ENCODE peak calls at places on chromosomes 12 and 14, in nine cellular contexts. T is tibial nerve, M is GM12878, S is sigmoid colon, D is suprapubic skin, B is A549, H is esophagus squamous epithelium, L is breast epithelium, U is stomach. O is an unnamed sample.

GRCh38 chr12:89225401-89225800 is 126.9 kb downstream of the DUSP6 start:
- DNase-seq in T (no peak), M (no peak), S (no peak), D (no peak), B (no peak), H (no peak), L (no peak), U (no peak), O (no peak)

GRCh38 chr14:38297681-38298080 is 41.8 kb upstream of the CLEC14A start:
- DNase-seq in T (no peak), M (no peak), S (no peak), D (no peak), B (no peak), H (no peak), L (no peak), U (no peak), O (no peak)

GRCh38 chr14:105343194-105343593 is 28.6 kb downstream of the PACS2 start:
- DNase-seq in T (no peak), M (no peak), S (no peak), D (no peak), B (no peak), H (no peak), L (no peak), U (no peak), O (no peak)

GRCh38 chr14:53525608-53526007 is 372.5 kb upstream of the DDHD1 start:
- DNase-seq in T (no peak), M (no peak), S (no peak), D (no peak), B (no peak), H (no peak), L (no peak), U (no peak), O (no peak)

GRCh38 chr12:57475271-57476161 is 4.2 kb downstream of the ARHGAP9 start:
- DNase-seq in T (no peak), M (no peak), S (peak), D (no peak), B (no peak), H (no peak), L (no peak), U (no peak), O (no peak)

GRCh38 chr12:132163911-132164288 is 19.6 kb downstream of the NOC4L start:
- DNase-seq in T (no peak), M (no peak), S (no peak), D (no peak), B (no peak), H (no peak), L (no peak), U (no peak), O (no peak)

GRCh38 chr12:78442454-78442801 is 422.1 kb upstream of the SYT1 start:
- DNase-seq in T (no peak), M (no peak), S (no peak), D (no peak), B (no peak), H (no peak), L (no peak), U (no peak), O (no peak)

GRCh38 chr12:22038734-22039133 is 7.3 kb upstream of the CMAS start:
- DNase-seq in T (no peak), M (no peak), S (no peak), D (no peak), B (no peak), H (no peak), L (no peak), U (no peak), O (no peak)

GRCh38 chr12:102504280-102504679 is 23.9 kb upstream of the IGF1 start:
- DNase-seq in T (no peak), M (no peak), S (no peak), D (no peak), B (no peak), H (no peak), L (no peak), U (no peak), O (no peak)

GRCh38 chr12:131060011-131060703 is 106.5 kb downstream of the ADGRD1 start:
- DNase-seq in T (peak), M (no peak), S (peak), D (peak), B (no peak), H (no peak), L (no peak), U (peak), O (no peak)

GRCh38 chr12:106644335-106645073 is 61.7 kb downstream of the RFX4 start:
- DNase-seq in T (peak), M (no peak), S (no peak), D (no peak), B (no peak), H (no peak), L (no peak), U (no peak), O (no peak)

GRCh38 chr12:58818546-58818945 is 101.8 kb downstream of the LRIG3 start:
- DNase-seq in T (no peak), M (no peak), S (no peak), D (no peak), B (no peak), H (no peak), L (no peak), U (no peak), O (no peak)

GRCh38 chr14:90460136-90460535 is 63.3 kb downstream of the CALM1 start:
- DNase-seq in T (no peak), M (no peak), S (no peak), D (no peak), B (no peak), H (no peak), L (no peak), U (no peak), O (no peak)

GRCh38 chr12:130874696-130875095 is 2.8 kb downstream of the RAN start:
- DNase-seq in T (no peak), M (no peak), S (no peak), D (no peak), B (no peak), H (no peak), L (no peak), U (no peak), O (no peak)

GRCh38 chr14:68891851-68892660 is 87.0 kb downstream of the ACTN1 start:
- DNase-seq in T (no peak), M (no peak), S (peak), D (peak), B (no peak), H (no peak), L (peak), U (no peak), O (no peak)

GRCh38 chr14:91968280-91968679 is 20.8 kb upstream of the FBLN5 start:
- DNase-seq in T (no peak), M (no peak), S (no peak), D (no peak), B (no peak), H (no peak), L (no peak), U (no peak), O (no peak)

GRCh38 chr14:65011559-65011958 is 24.9 kb downstream of the FNTB start:
- DNase-seq in T (no peak), M (no peak), S (no peak), D (no peak), B (no peak), H (no peak), L (no peak), U (no peak), O (no peak)

GRCh38 chr14:81767266-81767987 is 233.8 kb upstream of the SEL1L start:
- DNase-seq in T (no peak), M (no peak), S (no peak), D (no peak), B (no peak), H (no peak), L (no peak), U (no peak), O (no peak)

GRCh38 chr12:128402481-128402880 is 135.5 kb downstream of the TMEM132C start:
- DNase-seq in T (no peak), M (no peak), S (no peak), D (no peak), B (no peak), H (no peak), L (no peak), U (no peak), O (no peak)

GRCh38 chr12:3168775-3169221 is 91.6 kb downstream of the TSPAN9 start:
- DNase-seq in T (no peak), M (no peak), S (no peak), D (no peak), B (peak), H (no peak), L (peak), U (no peak), O (no peak)

GRCh38 chr12:31325524-31325875 is 450 bp downstream of the SINHCAF start:
- DNase-seq in T (peak), M (no peak), S (no peak), D (peak), B (no peak), H (no peak), L (no peak), U (peak), O (no peak)

GRCh38 chr12:31324116-31324844 is 1.7 kb downstream of the SINHCAF start:
- DNase-seq in T (peak), M (no peak), S (peak), D (peak), B (peak), H (peak), L (peak), U (peak), O (peak)

GRCh38 chr12:31325877-31326631 is at the start of gene SINHCAF:
- DNase-seq in T (peak), M (peak), S (peak), D (peak), B (peak), H (peak), L (peak), U (peak), O (peak)

GRCh38 chr12:31323466-31324115 is 2.4 kb downstream of the SINHCAF start:
- DNase-seq in T (no peak), M (no peak), S (peak), D (peak), B (peak), H (no peak), L (peak), U (peak), O (no peak)

DNA sequence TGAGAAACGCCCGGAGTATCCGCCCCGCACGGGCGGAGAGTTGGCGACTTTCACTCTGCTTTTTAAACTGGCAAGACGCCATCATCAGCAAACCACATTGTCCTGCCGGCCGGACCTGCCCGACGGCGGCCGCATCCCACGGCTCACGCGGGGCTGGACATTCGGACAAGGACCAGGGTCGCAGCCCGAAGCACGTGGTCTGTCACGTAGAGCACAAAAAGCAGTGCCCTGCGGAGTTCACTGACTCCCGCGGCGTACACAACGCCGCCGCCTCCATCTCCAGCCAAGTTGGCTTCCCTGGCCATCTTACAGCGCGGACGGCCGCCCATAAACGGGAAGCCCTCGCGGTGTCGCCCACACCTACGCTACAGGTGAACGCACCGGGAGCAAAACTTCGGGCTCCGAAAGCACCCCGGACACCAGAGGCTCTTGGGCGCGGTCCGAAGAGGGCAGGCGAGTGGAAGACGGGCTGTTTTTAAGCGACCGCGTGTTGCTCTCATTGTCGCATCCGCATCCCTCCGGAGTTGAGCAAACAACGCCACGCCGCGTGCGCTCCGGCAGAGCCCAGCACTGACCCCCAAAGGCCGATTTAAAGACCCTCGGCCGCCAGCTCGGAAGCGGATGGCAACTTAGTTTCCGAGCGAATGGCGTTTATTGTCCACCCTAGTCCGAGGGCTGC is 966 bp downstream of the SINHCAF start:
- DNase-seq in T (no peak), M (no peak), S (peak), D (peak), B (peak), H (no peak), L (peak), U (peak), O (peak)
- TF ChIP-seq POLR2A in T (no peak), M (peak), S (no peak), D (no peak), B (no peak), H (no peak), L (no peak), U (no peak), O (peak)

DNA sequence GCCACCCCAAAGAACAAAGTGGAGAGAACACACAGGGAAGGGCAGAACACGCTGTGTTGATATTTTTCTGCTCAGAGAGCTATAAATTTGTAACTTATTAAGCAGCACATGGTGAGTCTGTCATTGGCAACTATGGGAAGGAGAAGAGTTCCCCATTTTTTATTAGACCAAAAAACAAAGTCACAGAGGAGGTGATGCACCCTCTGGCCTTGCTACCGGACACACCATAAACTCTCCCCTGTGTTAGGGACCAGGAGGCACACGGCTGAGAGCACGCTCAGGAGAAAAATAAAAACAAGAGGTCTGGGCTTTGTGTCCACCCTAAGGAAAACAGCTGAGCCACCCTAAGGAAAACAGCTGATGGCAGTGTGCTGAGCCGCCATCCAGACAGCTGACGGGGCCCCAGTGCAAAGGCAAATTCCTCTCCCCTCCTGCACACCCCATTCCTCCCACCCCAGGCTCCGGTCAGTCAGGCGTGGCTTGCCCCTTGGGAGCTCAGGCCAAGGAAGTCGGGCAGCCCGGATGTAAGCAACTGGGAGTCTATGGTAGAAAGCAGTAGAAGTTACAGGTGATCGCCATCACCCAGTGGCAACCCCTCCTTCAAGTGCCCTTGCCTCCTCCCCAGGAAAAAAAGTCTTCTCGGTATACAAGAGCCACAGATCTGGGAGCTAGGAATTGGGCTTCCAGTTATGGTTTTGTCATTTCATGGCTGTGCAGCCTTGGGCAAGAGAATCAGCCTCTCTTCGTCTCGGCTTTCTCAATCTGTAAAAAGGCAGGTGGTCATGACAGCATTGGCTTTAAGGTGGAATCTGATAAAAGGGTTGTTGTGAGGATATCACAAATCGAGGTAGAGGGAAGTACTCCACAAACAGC is 2.4 kb downstream of the PXN start:
- DNase-seq in T (no peak), M (no peak), S (peak), D (no peak), B (no peak), H (no peak), L (no peak), U (no peak), O (no peak)
- TF ChIP-seq POLR2A in T (peak), M (no peak), S (no peak), D (no peak), B (no peak), H (no peak), L (no peak), U (no peak), O (no peak)

DNA sequence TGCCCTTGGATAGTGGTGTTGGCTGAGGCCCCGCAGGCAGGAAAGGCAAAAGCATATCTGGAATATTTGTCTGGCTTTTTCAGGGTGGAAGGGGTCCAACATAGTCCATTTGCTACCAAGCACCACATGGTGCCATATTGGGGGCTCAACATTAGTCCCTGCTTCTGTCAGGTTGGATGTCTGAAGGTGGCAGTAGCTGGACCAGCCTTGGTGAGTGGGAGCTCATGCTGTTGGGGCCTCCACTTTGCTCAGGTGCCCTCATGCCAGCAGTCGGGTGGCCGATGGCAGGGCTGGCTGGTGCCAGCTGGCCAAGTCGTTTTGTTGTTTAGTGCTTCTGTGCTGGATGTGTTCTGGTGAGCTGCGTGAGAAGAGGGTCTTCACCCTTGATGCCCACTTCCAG is 135.3 kb downstream of the PAPOLA start:
- DNase-seq in T (no peak), M (no peak), S (no peak), D (no peak), B (no peak), H (no peak), L (no peak), U (peak), O (no peak)
- TF ChIP-seq POLR2A in T (no peak), M (no peak), S (no peak), D (no peak), B (no peak), H (no peak), L (no peak), U (no peak), O (no peak)

GRCh38 chr12:52662093-52663006 is 10.3 kb upstream of the KRT2 start:
- DNase-seq in T (no peak), M (no peak), S (no peak), D (no peak), B (no peak), H (no peak), L (no peak), U (no peak), O (no peak)
- TF ChIP-seq POLR2A in T (no peak), M (no peak), S (no peak), D (no peak), B (no peak), H (no peak), L (no peak), U (no peak), O (no peak)

GRCh38 chr12:32755654-32756475 is at the start of gene YARS2:
- DNase-seq in T (peak), M (peak), S (peak), D (peak), B (peak), H (peak), L (peak), U (peak), O (peak)
- TF ChIP-seq POLR2A in T (peak), M (peak), S (peak), D (no peak), B (peak), H (no peak), L (peak), U (no peak), O (no peak)

DNA sequence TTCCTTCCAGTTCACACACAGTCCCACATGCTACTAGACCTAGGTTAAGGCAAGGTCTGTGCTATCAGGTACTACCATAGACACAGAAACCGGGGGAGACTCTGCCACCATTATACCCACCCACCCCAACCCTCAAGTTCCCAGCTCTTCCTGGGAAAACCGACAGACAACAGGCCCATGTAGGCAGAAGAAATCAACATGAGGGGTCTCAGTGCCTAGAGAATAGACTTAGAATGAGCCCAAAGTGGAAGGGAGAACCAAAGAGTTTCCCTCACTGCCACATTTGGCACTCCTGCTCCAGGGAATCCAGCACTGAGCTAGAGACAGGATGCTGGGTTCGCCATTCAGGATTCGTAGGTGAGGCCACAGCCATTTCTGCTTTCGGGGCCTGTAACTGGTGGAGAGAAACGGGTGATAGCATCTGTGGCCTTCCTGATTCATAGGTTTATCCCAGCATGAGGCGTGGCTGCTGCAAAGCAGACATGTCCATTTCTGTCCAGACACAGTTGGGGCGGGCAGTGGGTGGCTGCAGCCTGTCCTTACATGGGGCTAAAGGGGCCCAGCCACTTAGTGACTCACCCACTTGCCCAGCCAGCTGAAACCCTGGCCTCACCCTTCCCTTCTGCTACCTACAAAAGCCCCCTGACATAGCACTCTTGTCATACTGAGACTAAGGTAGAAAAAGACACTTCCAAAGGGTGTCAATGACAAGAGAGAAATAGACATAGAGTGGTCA is 69.4 kb downstream of the IRF2BPL start:
- DNase-seq in T (no peak), M (peak), S (peak), D (no peak), B (no peak), H (no peak), L (no peak), U (no peak), O (no peak)
- TF ChIP-seq POLR2A in T (no peak), M (no peak), S (no peak), D (no peak), B (no peak), H (no peak), L (no peak), U (no peak), O (no peak)

DNA sequence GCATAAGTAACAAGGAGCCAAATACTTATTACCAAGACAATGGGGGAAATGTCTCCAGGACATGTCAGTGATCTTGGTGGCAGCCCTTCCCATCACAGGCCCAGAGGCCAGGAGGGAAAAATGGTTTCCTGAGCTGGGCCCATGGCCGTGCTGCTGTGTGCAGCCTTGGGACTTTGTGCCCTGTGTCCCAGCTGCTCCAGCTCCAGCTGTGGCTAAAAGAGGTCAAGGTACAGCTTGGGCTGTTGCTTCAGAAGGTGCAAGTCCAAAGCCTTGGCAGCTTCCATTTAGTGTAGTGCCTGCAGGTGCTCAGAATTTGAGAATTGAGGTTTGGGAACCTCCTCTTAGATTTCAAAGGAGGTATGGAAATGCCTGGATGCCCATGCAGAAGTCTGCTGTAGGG is 212.3 kb upstream of the DCN start:
- DNase-seq in T (no peak), M (no peak), S (no peak), D (no peak), B (no peak), H (no peak), L (no peak), U (no peak), O (no peak)
- TF ChIP-seq POLR2A in T (no peak), M (no peak), S (no peak), D (no peak), B (no peak), H (no peak), L (no peak), U (no peak), O (no peak)

GRCh38 chr14:103514596-103515421 is 7.8 kb downstream of the CKB start:
- DNase-seq in T (no peak), M (no peak), S (peak), D (peak), B (no peak), H (no peak), L (peak), U (no peak), O (no peak)
- TF ChIP-seq POLR2A in T (no peak), M (no peak), S (no peak), D (no peak), B (no peak), H (no peak), L (no peak), U (no peak), O (no peak)

DNA sequence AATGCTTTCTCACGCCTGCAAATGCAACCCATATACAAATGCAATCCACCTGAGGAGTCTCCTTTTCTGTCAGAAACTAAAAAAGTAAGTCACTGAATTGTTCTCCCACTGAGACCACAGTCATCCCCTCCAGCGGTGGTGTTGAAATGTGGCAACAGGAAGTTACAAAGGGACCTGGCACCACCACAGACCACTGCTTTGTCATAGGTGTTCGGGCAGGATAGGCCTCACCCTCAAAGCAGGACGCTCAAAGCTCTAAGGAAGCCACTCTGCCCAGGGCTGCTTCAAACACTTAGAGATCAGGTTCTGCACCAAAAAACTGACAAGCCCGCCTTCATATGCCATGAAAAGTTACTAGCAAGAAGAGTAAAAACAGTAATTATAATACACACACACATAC is 11.3 kb downstream of the PHLDA1 start:
- DNase-seq in T (no peak), M (peak), S (no peak), D (peak), B (peak), H (no peak), L (peak), U (peak), O (peak)
- TF ChIP-seq POLR2A in T (no peak), M (no peak), S (no peak), D (no peak), B (no peak), H (no peak), L (no peak), U (no peak), O (no peak)